ENCODE peak calls at places on chromosomes 16 and 17, in five cellular contexts. L is islet precursor cell, U is HTR-8/SVneo, Y is Calu3, O is iris pigment epithelial cell. N is an unnamed sample.

GRCh38 chr17:16926061-16926511 is 45.8 kb downstream of the TNFRSF13B start:
- DNase-seq in U (no peak), O (no peak), Y (no peak), L (no peak), N (no peak)

GRCh38 chr17:40442392-40443195 is 656 bp upstream of the IGFBP4 start:
- DNase-seq in L (no peak), O (peak), U (peak), Y (no peak), N (peak)

GRCh38 chr16:70481929-70482536 is 27.6 kb downstream of the FCSK start:
- DNase-seq in L (no peak), U (no peak), O (peak), Y (no peak), N (no peak)

GRCh38 chr16:10871157-10871991 is 5.6 kb upstream of the CIITA start:
- DNase-seq in Y (peak), L (no peak), O (peak), U (peak), N (no peak)

GRCh38 chr16:79247386-79247785 is 353.2 kb downstream of the MAF start:
- DNase-seq in U (no peak), L (no peak), O (no peak), Y (no peak), N (no peak)

GRCh38 chr17:1455291-1455747 is 713 bp downstream of the CRK start:
- DNase-seq in Y (peak), U (peak), L (peak), O (peak), N (peak)

GRCh38 chr17:63247706-63248105 is 198.4 kb downstream of the CYB561 start:
- DNase-seq in L (no peak), U (no peak), O (no peak), Y (no peak), N (no peak)

GRCh38 chr16:23577493-23577892 is 18.6 kb downstream of the NDUFAB1 start:
- DNase-seq in O (no peak), L (no peak), Y (no peak), U (no peak), N (no peak)

GRCh38 chr16:58638148-58639036 is 8.8 kb upstream of the CNOT1 start:
- DNase-seq in U (peak), L (peak), Y (peak), O (peak), N (peak)

GRCh38 chr17:45092932-45093430 is 31.9 kb downstream of the NMT1 start:
- DNase-seq in L (peak), Y (peak), U (peak), O (peak), N (peak)